ENCODE peak calls at places on chromosome 10, in four cellular contexts. One of them, this sample, is unnamed.

GRCh38 chr10:78948616-78949015 is 120.2 kb upstream of the ZMIZ1 start:
- DNase-seq in A172: no peak
- DNase-seq in hippocampal formation: no peak
- DNase-seq in activated gamma-delta T cell treated with Interleukin-2 at 50 U/mL for 16 hours: no peak
- DNase-seq in this sample: no peak

GRCh38 chr10:129784891-129785290 is 179.2 kb downstream of the EBF3 start:
- DNase-seq in A172: no peak
- DNase-seq in hippocampal formation: no peak
- DNase-seq in activated gamma-delta T cell treated with Interleukin-2 at 50 U/mL for 16 hours: no peak
- DNase-seq in this sample: no peak

GRCh38 chr10:118781536-118781935 is 26.8 kb upstream of the CACUL1 start:
- DNase-seq in A172: no peak
- DNase-seq in hippocampal formation: no peak
- DNase-seq in activated gamma-delta T cell treated with Interleukin-2 at 50 U/mL for 16 hours: no peak
- DNase-seq in this sample: no peak

GRCh38 chr10:59876695-59877094 is 29.7 kb downstream of the CCDC6 start:
- DNase-seq in A172: no peak
- DNase-seq in hippocampal formation: no peak
- DNase-seq in activated gamma-delta T cell treated with Interleukin-2 at 50 U/mL for 16 hours: no peak
- DNase-seq in this sample: no peak

GRCh38 chr10:73759512-73760115 is 15.4 kb downstream of the SEC24C start:
- DNase-seq in A172: no peak
- DNase-seq in hippocampal formation: no peak
- DNase-seq in activated gamma-delta T cell treated with Interleukin-2 at 50 U/mL for 16 hours: peak; percentile 77
- DNase-seq in this sample: no peak

GRCh38 chr10:113436836-113437235 is 116.0 kb upstream of the HABP2 start:
- DNase-seq in A172: no peak
- DNase-seq in hippocampal formation: no peak
- DNase-seq in activated gamma-delta T cell treated with Interleukin-2 at 50 U/mL for 16 hours: no peak
- DNase-seq in this sample: no peak

GRCh38 chr10:12348870-12349627 is at the start of gene CAMK1D:
- DNase-seq in A172: peak; percentile 59
- DNase-seq in hippocampal formation: peak; percentile 59
- DNase-seq in activated gamma-delta T cell treated with Interleukin-2 at 50 U/mL for 16 hours: peak; percentile 89
- DNase-seq in this sample: no peak

GRCh38 chr10:95221124-95221523 is 27.1 kb downstream of the ACSM6 start:
- DNase-seq in A172: peak; percentile 75
- DNase-seq in hippocampal formation: no peak
- DNase-seq in activated gamma-delta T cell treated with Interleukin-2 at 50 U/mL for 16 hours: no peak
- DNase-seq in this sample: no peak

GRCh38 chr10:48996-49395 is at the start of gene TUBB8:
- DNase-seq in A172: no peak
- DNase-seq in hippocampal formation: no peak
- DNase-seq in activated gamma-delta T cell treated with Interleukin-2 at 50 U/mL for 16 hours: no peak
- DNase-seq in this sample: no peak

GRCh38 chr10:5976689-5977470 is 463 bp downstream of the IL15RA start:
- DNase-seq in A172: peak; percentile 31
- DNase-seq in hippocampal formation: no peak
- DNase-seq in activated gamma-delta T cell treated with Interleukin-2 at 50 U/mL for 16 hours: peak; percentile 23
- DNase-seq in this sample: no peak

GRCh38 chr10:100518761-100519241 is 860 bp downstream of the SEC31B start:
- DNase-seq in A172: peak; percentile 59
- DNase-seq in hippocampal formation: peak; percentile 48
- DNase-seq in activated gamma-delta T cell treated with Interleukin-2 at 50 U/mL for 16 hours: peak; percentile 53
- DNase-seq in this sample: no peak

GRCh38 chr10:73875139-73875475 is 752 bp upstream of the CAMK2G start:
- DNase-seq in A172: no peak
- DNase-seq in hippocampal formation: no peak
- DNase-seq in activated gamma-delta T cell treated with Interleukin-2 at 50 U/mL for 16 hours: peak; percentile 30
- DNase-seq in this sample: no peak

GRCh38 chr10:99834410-99834809 is 52.0 kb downstream of the ABCC2 start:
- DNase-seq in A172: peak; percentile 91
- DNase-seq in hippocampal formation: no peak
- DNase-seq in activated gamma-delta T cell treated with Interleukin-2 at 50 U/mL for 16 hours: no peak
- DNase-seq in this sample: no peak

GRCh38 chr10:86301971-86302370 is 64.6 kb downstream of the GRID1 start:
- DNase-seq in A172: no peak
- DNase-seq in hippocampal formation: no peak
- DNase-seq in activated gamma-delta T cell treated with Interleukin-2 at 50 U/mL for 16 hours: no peak
- DNase-seq in this sample: no peak

GRCh38 chr10:76649723-76650127 is 987.9 kb downstream of the KCNMA1 start:
- DNase-seq in A172: peak; percentile 38
- DNase-seq in hippocampal formation: no peak
- DNase-seq in activated gamma-delta T cell treated with Interleukin-2 at 50 U/mL for 16 hours: no peak
- DNase-seq in this sample: no peak

GRCh38 chr10:83539528-83540308 is 599.6 kb upstream of the GHITM start:
- DNase-seq in A172: peak; percentile 32
- DNase-seq in hippocampal formation: no peak
- DNase-seq in activated gamma-delta T cell treated with Interleukin-2 at 50 U/mL for 16 hours: no peak
- DNase-seq in this sample: no peak

GRCh38 chr10:130721971-130722370 is 585.8 kb downstream of the GLRX3 start:
- DNase-seq in A172: no peak
- DNase-seq in hippocampal formation: no peak
- DNase-seq in activated gamma-delta T cell treated with Interleukin-2 at 50 U/mL for 16 hours: no peak
- DNase-seq in this sample: no peak

GRCh38 chr10:44513592-44513991 is 128.7 kb upstream of the CXCL12 start:
- DNase-seq in A172: no peak
- DNase-seq in hippocampal formation: no peak
- DNase-seq in activated gamma-delta T cell treated with Interleukin-2 at 50 U/mL for 16 hours: no peak
- DNase-seq in this sample: no peak

GRCh38 chr10:103154464-103155299 is 38.4 kb downstream of the NT5C2 start:
- DNase-seq in A172: no peak
- DNase-seq in hippocampal formation: no peak
- DNase-seq in activated gamma-delta T cell treated with Interleukin-2 at 50 U/mL for 16 hours: no peak
- DNase-seq in this sample: peak; percentile 36

GRCh38 chr10:75097666-75098285 is 13.7 kb upstream of the SAMD8 start:
- DNase-seq in A172: no peak
- DNase-seq in hippocampal formation: no peak
- DNase-seq in activated gamma-delta T cell treated with Interleukin-2 at 50 U/mL for 16 hours: no peak
- DNase-seq in this sample: no peak

GRCh38 chr10:133009218-133009954 is 67.0 kb upstream of the CFAP46 start:
- DNase-seq in A172: peak; percentile 71
- DNase-seq in hippocampal formation: no peak
- DNase-seq in activated gamma-delta T cell treated with Interleukin-2 at 50 U/mL for 16 hours: no peak
- DNase-seq in this sample: no peak

GRCh38 chr10:1475095-1475583 is 262.2 kb downstream of the ADARB2 start:
- DNase-seq in A172: no peak
- DNase-seq in hippocampal formation: no peak
- DNase-seq in activated gamma-delta T cell treated with Interleukin-2 at 50 U/mL for 16 hours: no peak
- DNase-seq in this sample: no peak

GRCh38 chr10:63542835-63543575 is 21.8 kb downstream of the REEP3 start:
- DNase-seq in A172: peak; percentile 49
- DNase-seq in hippocampal formation: no peak
- DNase-seq in activated gamma-delta T cell treated with Interleukin-2 at 50 U/mL for 16 hours: no peak
- DNase-seq in this sample: no peak

GRCh38 chr10:5576780-5577472 is 52.2 kb downstream of the CALML3 start:
- DNase-seq in A172: no peak
- DNase-seq in hippocampal formation: no peak
- DNase-seq in activated gamma-delta T cell treated with Interleukin-2 at 50 U/mL for 16 hours: no peak
- DNase-seq in this sample: no peak

GRCh38 chr10:110486680-110487410 is 10.9 kb upstream of the DUSP5 start:
- DNase-seq in A172: no peak
- DNase-seq in hippocampal formation: no peak
- DNase-seq in activated gamma-delta T cell treated with Interleukin-2 at 50 U/mL for 16 hours: no peak
- DNase-seq in this sample: no peak

GRCh38 chr10:12716042-12716441 is 285.5 kb downstream of the CCDC3 start:
- DNase-seq in A172: no peak
- DNase-seq in hippocampal formation: no peak
- DNase-seq in activated gamma-delta T cell treated with Interleukin-2 at 50 U/mL for 16 hours: no peak
- DNase-seq in this sample: no peak

GRCh38 chr10:101816913-101817541 is 1.2 kb downstream of the OGA start:
- DNase-seq in A172: no peak
- DNase-seq in hippocampal formation: no peak
- DNase-seq in activated gamma-delta T cell treated with Interleukin-2 at 50 U/mL for 16 hours: no peak
- DNase-seq in this sample: no peak

GRCh38 chr10:102603946-102604345 is 40.3 kb upstream of the TRIM8 start:
- DNase-seq in A172: no peak
- DNase-seq in hippocampal formation: no peak
- DNase-seq in activated gamma-delta T cell treated with Interleukin-2 at 50 U/mL for 16 hours: no peak
- DNase-seq in this sample: no peak

GRCh38 chr10:27844223-27844622 is 98.6 kb upstream of the MKX start:
- DNase-seq in A172: no peak
- DNase-seq in hippocampal formation: peak; percentile 1
- DNase-seq in activated gamma-delta T cell treated with Interleukin-2 at 50 U/mL for 16 hours: no peak
- DNase-seq in this sample: no peak

GRCh38 chr10:86105181-86105580 is 261.4 kb downstream of the GRID1 start:
- DNase-seq in A172: no peak
- DNase-seq in hippocampal formation: no peak
- DNase-seq in activated gamma-delta T cell treated with Interleukin-2 at 50 U/mL for 16 hours: no peak
- DNase-seq in this sample: no peak

GRCh38 chr10:55820071-55820470 is 541.0 kb downstream of the ZWINT start:
- DNase-seq in A172: no peak
- DNase-seq in hippocampal formation: no peak
- DNase-seq in activated gamma-delta T cell treated with Interleukin-2 at 50 U/mL for 16 hours: no peak
- DNase-seq in this sample: no peak

GRCh38 chr10:75414527-75414926 is 13.0 kb upstream of the ZNF503 start:
- DNase-seq in A172: no peak
- DNase-seq in hippocampal formation: no peak
- DNase-seq in activated gamma-delta T cell treated with Interleukin-2 at 50 U/mL for 16 hours: no peak
- DNase-seq in this sample: no peak

This sample was measured in pulmonary artery endothelial cell.